ENCODE peak calls at places on chromosomes 13 and 19, in ten cellular contexts. One of them, this sample, is unnamed.

GRCh38 chr19:17831419-17831888 is 10.1 kb upstream of the INSL3 start:
- DNase-seq in endothelial cell: no peak
- DNase-seq in cardiac fibroblast: no peak
- DNase-seq in astrocyte of the spinal cord: no peak
- DNase-seq in psoas muscle: no peak
- DNase-seq in neural progenitor cell: peak
- DNase-seq in A549: no peak
- DNase-seq in AG10803: no peak
- DNase-seq in tibial nerve: no peak
- DNase-seq in natural killer cell: no peak
- DNase-seq in this sample: no peak

GRCh38 chr19:16016226-16017137 is 59.8 kb upstream of the TPM4 start:
- DNase-seq in natural killer cell: no peak
- DNase-seq in astrocyte of the spinal cord: no peak
- DNase-seq in AG10803: no peak
- DNase-seq in tibial nerve: no peak
- DNase-seq in endothelial cell: no peak
- DNase-seq in A549: no peak
- DNase-seq in neural progenitor cell: no peak
- DNase-seq in cardiac fibroblast: no peak
- DNase-seq in psoas muscle: no peak
- DNase-seq in this sample: no peak

GRCh38 chr13:24511019-24511823 is 1.4 kb downstream of the PARP4 start:
- DNase-seq in A549: peak
- DNase-seq in tibial nerve: peak
- DNase-seq in AG10803: peak
- DNase-seq in cardiac fibroblast: peak
- DNase-seq in psoas muscle: no peak
- DNase-seq in endothelial cell: no peak
- DNase-seq in astrocyte of the spinal cord: peak
- DNase-seq in neural progenitor cell: peak
- DNase-seq in natural killer cell: peak
- DNase-seq in this sample: no peak

GRCh38 chr19:33551676-33552075 is 30.1 kb upstream of the PEPD start:
- DNase-seq in A549: no peak
- DNase-seq in AG10803: no peak
- DNase-seq in astrocyte of the spinal cord: no peak
- DNase-seq in natural killer cell: no peak
- DNase-seq in neural progenitor cell: no peak
- DNase-seq in endothelial cell: no peak
- DNase-seq in tibial nerve: no peak
- DNase-seq in cardiac fibroblast: no peak
- DNase-seq in psoas muscle: no peak
- DNase-seq in this sample: no peak

GRCh38 chr13:66405908-66406802 is 824.0 kb downstream of the PCDH9 start:
- DNase-seq in psoas muscle: no peak
- DNase-seq in neural progenitor cell: peak
- DNase-seq in A549: no peak
- DNase-seq in tibial nerve: no peak
- DNase-seq in natural killer cell: no peak
- DNase-seq in astrocyte of the spinal cord: peak
- DNase-seq in AG10803: peak
- DNase-seq in cardiac fibroblast: peak
- DNase-seq in endothelial cell: no peak
- DNase-seq in this sample: no peak

GRCh38 chr13:49259586-49259985 is 11.9 kb downstream of the CDADC1 start:
- DNase-seq in psoas muscle: no peak
- DNase-seq in AG10803: no peak
- DNase-seq in cardiac fibroblast: no peak
- DNase-seq in natural killer cell: no peak
- DNase-seq in tibial nerve: no peak
- DNase-seq in astrocyte of the spinal cord: no peak
- DNase-seq in neural progenitor cell: no peak
- DNase-seq in A549: no peak
- DNase-seq in endothelial cell: no peak
- DNase-seq in this sample: no peak

GRCh38 chr13:109785141-109785891 is 1.1 kb downstream of the IRS2 start:
- DNase-seq in tibial nerve: no peak
- DNase-seq in AG10803: peak
- DNase-seq in psoas muscle: peak
- DNase-seq in natural killer cell: peak
- DNase-seq in neural progenitor cell: peak
- DNase-seq in endothelial cell: peak
- DNase-seq in astrocyte of the spinal cord: peak
- DNase-seq in A549: no peak
- DNase-seq in cardiac fibroblast: peak
- DNase-seq in this sample: peak

GRCh38 chr13:49517461-49517860 is 21.7 kb downstream of the PHF11 start:
- DNase-seq in natural killer cell: no peak
- DNase-seq in AG10803: peak
- DNase-seq in astrocyte of the spinal cord: no peak
- DNase-seq in neural progenitor cell: peak
- DNase-seq in endothelial cell: peak
- DNase-seq in tibial nerve: no peak
- DNase-seq in A549: no peak
- DNase-seq in cardiac fibroblast: no peak
- DNase-seq in psoas muscle: no peak
- DNase-seq in this sample: peak

GRCh38 chr13:23790591-23791170 is 98.5 kb downstream of the MIPEP start:
- DNase-seq in psoas muscle: no peak
- DNase-seq in astrocyte of the spinal cord: peak
- DNase-seq in natural killer cell: no peak
- DNase-seq in A549: no peak
- DNase-seq in tibial nerve: no peak
- DNase-seq in neural progenitor cell: no peak
- DNase-seq in cardiac fibroblast: peak
- DNase-seq in endothelial cell: no peak
- DNase-seq in AG10803: peak
- DNase-seq in this sample: no peak

DNA sequence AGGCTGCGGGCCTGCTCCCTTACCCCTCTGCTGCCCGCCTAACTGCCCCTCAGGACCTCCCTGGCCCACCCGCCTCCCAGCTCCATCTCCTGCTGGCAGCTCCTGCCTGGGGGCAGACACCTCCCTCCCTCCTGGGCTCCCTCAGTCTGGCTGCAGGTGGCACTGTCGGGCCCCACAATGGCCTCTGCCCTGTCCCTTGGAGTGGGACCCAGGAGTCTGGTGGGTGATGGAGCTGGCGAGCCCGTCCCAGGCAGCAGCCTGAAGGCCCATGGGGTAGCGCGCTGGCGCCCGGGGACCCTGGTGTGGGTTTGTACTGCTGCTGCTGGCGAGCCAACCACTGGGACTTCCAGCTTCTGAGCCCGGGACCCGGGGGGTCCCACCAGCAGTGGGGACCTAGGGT is 83.6 kb downstream of the KDM4B start:
- DNase-seq in A549: no peak
- DNase-seq in tibial nerve: no peak
- DNase-seq in neural progenitor cell: peak
- DNase-seq in psoas muscle: no peak
- DNase-seq in natural killer cell: no peak
- DNase-seq in astrocyte of the spinal cord: no peak
- DNase-seq in endothelial cell: no peak
- DNase-seq in cardiac fibroblast: no peak
- DNase-seq in AG10803: no peak
- DNase-seq in this sample: no peak
- TF ChIP-seq CTCF in A549: peak
- TF ChIP-seq CTCF in tibial nerve: no peak
- TF ChIP-seq CTCF in neural progenitor cell: peak
- TF ChIP-seq CTCF in psoas muscle: no peak
- TF ChIP-seq CTCF in natural killer cell: no peak
- TF ChIP-seq CTCF in astrocyte of the spinal cord: peak
- TF ChIP-seq CTCF in endothelial cell: no peak
- TF ChIP-seq CTCF in cardiac fibroblast: peak
- TF ChIP-seq CTCF in AG10803: no peak
- TF ChIP-seq CTCF in this sample: no peak

GRCh38 chr19:2255982-2256685 is at the start of gene JSRP1:
- DNase-seq in neural progenitor cell: no peak
- DNase-seq in AG10803: no peak
- DNase-seq in psoas muscle: peak
- DNase-seq in tibial nerve: no peak
- DNase-seq in natural killer cell: no peak
- DNase-seq in cardiac fibroblast: no peak
- DNase-seq in astrocyte of the spinal cord: no peak
- DNase-seq in A549: no peak
- DNase-seq in endothelial cell: no peak
- DNase-seq in this sample: no peak

GRCh38 chr19:2253106-2254051 is 2.8 kb downstream of the JSRP1 start:
- DNase-seq in AG10803: no peak
- DNase-seq in A549: no peak
- DNase-seq in psoas muscle: no peak
- DNase-seq in astrocyte of the spinal cord: no peak
- DNase-seq in tibial nerve: no peak
- DNase-seq in natural killer cell: no peak
- DNase-seq in neural progenitor cell: peak
- DNase-seq in cardiac fibroblast: no peak
- DNase-seq in endothelial cell: no peak
- DNase-seq in this sample: peak

GRCh38 chr19:2255112-2255845 is 938 bp downstream of the JSRP1 start:
- DNase-seq in tibial nerve: no peak
- DNase-seq in endothelial cell: no peak
- DNase-seq in psoas muscle: peak
- DNase-seq in AG10803: no peak
- DNase-seq in natural killer cell: no peak
- DNase-seq in neural progenitor cell: no peak
- DNase-seq in A549: no peak
- DNase-seq in cardiac fibroblast: no peak
- DNase-seq in astrocyte of the spinal cord: no peak
- DNase-seq in this sample: no peak

GRCh38 chr19:2252481-2253105 is 3.5 kb downstream of the AMH start:
- DNase-seq in psoas muscle: no peak
- DNase-seq in astrocyte of the spinal cord: no peak
- DNase-seq in A549: no peak
- DNase-seq in natural killer cell: no peak
- DNase-seq in neural progenitor cell: peak
- DNase-seq in endothelial cell: no peak
- DNase-seq in AG10803: no peak
- DNase-seq in cardiac fibroblast: no peak
- DNase-seq in tibial nerve: no peak
- DNase-seq in this sample: no peak

DNA sequence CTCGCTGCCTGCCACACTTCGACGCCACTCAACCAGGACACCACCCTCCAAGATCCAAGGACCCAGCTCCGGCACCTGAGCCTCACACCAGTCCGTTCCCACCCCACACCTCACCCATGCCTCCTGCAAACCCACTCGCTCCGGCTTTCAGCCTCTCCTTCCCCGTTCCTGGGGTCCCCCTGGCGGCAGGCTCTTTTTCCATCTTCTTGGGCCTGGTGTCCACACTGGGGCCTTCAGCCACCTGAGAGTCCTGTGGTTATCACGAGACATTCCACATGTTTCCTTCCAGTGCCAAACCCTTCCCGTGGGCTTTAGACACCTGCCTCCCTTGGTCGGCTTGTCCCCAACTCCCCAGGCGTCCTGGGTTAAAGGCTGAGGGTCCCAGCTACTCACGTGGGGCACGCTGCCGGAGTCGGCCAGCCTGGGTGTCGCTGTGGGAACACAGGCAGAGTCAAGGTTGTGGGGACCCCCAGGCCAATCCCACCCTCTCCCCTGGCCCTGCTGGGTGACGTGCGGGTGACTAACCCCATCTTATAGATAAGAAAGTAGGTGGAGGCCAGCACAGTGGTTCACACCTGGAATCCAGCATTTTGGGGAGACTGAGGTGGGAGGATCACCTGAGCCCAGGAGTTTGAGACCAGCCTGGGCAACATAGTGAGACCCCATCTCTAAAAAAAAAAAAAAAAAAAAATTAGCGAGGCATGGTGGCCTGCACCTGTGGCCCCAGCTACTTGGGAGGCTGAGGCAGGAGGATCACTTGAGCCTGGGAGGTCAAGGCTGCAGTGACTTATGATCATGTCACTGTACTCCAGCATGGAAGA is 2.0 kb downstream of the JSRP1 start:
- DNase-seq in psoas muscle: no peak
- DNase-seq in A549: no peak
- DNase-seq in natural killer cell: no peak
- DNase-seq in AG10803: no peak
- DNase-seq in astrocyte of the spinal cord: no peak
- DNase-seq in endothelial cell: peak
- DNase-seq in tibial nerve: no peak
- DNase-seq in neural progenitor cell: peak
- DNase-seq in cardiac fibroblast: no peak
- DNase-seq in this sample: peak
- TF ChIP-seq CTCF in psoas muscle: peak
- TF ChIP-seq CTCF in A549: no peak
- TF ChIP-seq CTCF in natural killer cell: no peak
- TF ChIP-seq CTCF in AG10803: peak
- TF ChIP-seq CTCF in astrocyte of the spinal cord: peak
- TF ChIP-seq CTCF in endothelial cell: no peak
- TF ChIP-seq CTCF in tibial nerve: no peak
- TF ChIP-seq CTCF in neural progenitor cell: peak
- TF ChIP-seq CTCF in cardiac fibroblast: peak
- TF ChIP-seq CTCF in this sample: peak

DNA sequence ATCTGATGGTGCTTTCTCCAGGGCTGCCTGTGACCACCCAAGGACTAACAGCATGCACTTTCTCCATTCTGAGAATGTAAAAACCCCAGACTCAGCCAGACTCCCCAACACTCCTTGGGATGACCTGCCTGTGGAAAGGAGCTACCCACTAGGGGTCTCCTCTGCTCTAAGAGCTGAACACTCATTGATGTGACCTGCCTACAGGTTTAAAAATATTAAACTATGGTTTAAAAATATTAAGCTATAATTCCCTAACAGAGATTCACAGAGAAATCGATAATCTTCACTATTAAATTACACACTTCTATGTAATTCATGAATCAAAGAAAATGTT is 696.2 kb upstream of the SLITRK5 start:
- DNase-seq in psoas muscle: no peak
- DNase-seq in natural killer cell: no peak
- DNase-seq in astrocyte of the spinal cord: no peak
- DNase-seq in A549: no peak
- DNase-seq in tibial nerve: no peak
- DNase-seq in endothelial cell: no peak
- DNase-seq in cardiac fibroblast: no peak
- DNase-seq in AG10803: no peak
- DNase-seq in neural progenitor cell: peak
- DNase-seq in this sample: no peak
- TF ChIP-seq CTCF in psoas muscle: no peak
- TF ChIP-seq CTCF in natural killer cell: no peak
- TF ChIP-seq CTCF in astrocyte of the spinal cord: peak
- TF ChIP-seq CTCF in A549: no peak
- TF ChIP-seq CTCF in tibial nerve: no peak
- TF ChIP-seq CTCF in endothelial cell: no peak
- TF ChIP-seq CTCF in cardiac fibroblast: no peak
- TF ChIP-seq CTCF in AG10803: no peak
- TF ChIP-seq CTCF in neural progenitor cell: peak
- TF ChIP-seq CTCF in this sample: no peak

DNA sequence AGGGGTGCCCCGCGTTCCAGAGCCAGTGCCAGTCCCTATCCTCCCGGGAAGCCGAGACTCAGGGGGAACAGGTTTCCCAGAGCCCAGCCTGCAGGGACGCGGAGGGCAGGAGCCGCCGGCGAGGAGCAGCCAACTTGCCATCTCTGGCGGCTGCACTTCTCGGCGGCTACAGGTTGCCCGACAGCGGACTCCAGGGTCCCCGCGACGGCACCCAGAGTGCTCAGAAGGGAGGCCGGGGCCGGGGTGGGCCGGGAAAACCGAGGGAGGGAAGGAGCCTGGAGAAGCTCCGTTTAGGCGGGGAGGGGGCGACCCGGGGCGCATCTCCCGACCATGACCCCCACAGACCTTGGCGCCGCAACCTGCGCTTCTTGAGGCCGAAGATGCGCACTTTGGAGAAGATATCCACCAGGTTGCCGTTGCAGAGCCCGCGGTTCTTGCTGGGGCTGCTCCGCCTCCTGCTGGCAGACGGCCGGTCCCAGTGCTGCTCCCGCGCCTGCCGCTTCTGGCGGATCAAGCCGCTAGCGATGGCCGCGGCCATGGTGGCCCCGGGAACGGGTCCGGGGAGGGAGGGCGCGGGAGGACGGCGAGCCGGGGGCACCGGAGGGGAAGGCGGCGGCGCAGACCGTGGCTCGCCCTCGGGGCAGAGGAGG is 463.8 kb downstream of the ITGBL1 start:
- DNase-seq in tibial nerve: no peak
- DNase-seq in cardiac fibroblast: peak
- DNase-seq in neural progenitor cell: peak
- DNase-seq in psoas muscle: no peak
- DNase-seq in AG10803: no peak
- DNase-seq in A549: peak
- DNase-seq in astrocyte of the spinal cord: peak
- DNase-seq in natural killer cell: no peak
- DNase-seq in endothelial cell: peak
- DNase-seq in this sample: peak
- TF ChIP-seq CTCF in tibial nerve: no peak
- TF ChIP-seq CTCF in cardiac fibroblast: peak
- TF ChIP-seq CTCF in neural progenitor cell: peak
- TF ChIP-seq CTCF in psoas muscle: no peak
- TF ChIP-seq CTCF in AG10803: peak
- TF ChIP-seq CTCF in A549: no peak
- TF ChIP-seq CTCF in astrocyte of the spinal cord: peak
- TF ChIP-seq CTCF in natural killer cell: no peak
- TF ChIP-seq CTCF in endothelial cell: no peak
- TF ChIP-seq CTCF in this sample: peak

This sample was measured in neural crest cell.